ENCODE peak calls at places on chromosome 15, in eight cellular contexts. S is heart right ventricle; V is omental fat pad; D is BJ; Y is fibroblast of the aortic adventitia; E is activated gamma-delta T cell treated with Interleukin-2 at 50 U/mL for 16 hours; I is trophoblast cell; R is stimulated activated CD4-positive, alpha-beta T cell treated with anti-CD3 and anti-CD28 coated beads, Interleukin-4, amount 100 ng/mL, for 24 hours. G is an unnamed sample.

GRCh38 chr15:71447328-71448250 is 332.3 kb downstream of the THSD4 start:
- DNase-seq in S (no peak), V (no peak), D (no peak), Y (no peak), E (no peak), I (peak), R (no peak), G (no peak)

GRCh38 chr15:96125681-96126080 is 204.8 kb upstream of the NR2F2 start:
- DNase-seq in S (no peak), V (no peak), D (no peak), Y (peak), E (no peak), I (no peak), R (no peak), G (no peak)

GRCh38 chr15:65305776-65306175 is 1.3 kb downstream of the RNU5B-1 start:
- DNase-seq in S (no peak), V (no peak), D (no peak), Y (no peak), E (no peak), I (no peak), R (no peak), G (no peak)

GRCh38 chr15:80588801-80589200 is 106.3 kb upstream of the ABHD17C start:
- DNase-seq in S (no peak), V (no peak), D (peak), Y (peak), E (no peak), I (peak), R (no peak), G (no peak)

GRCh38 chr15:80977627-80978036 is 12.0 kb downstream of the MESD start:
- DNase-seq in S (peak), V (no peak), D (no peak), Y (peak), E (peak), I (peak), R (peak), G (no peak)

GRCh38 chr15:27826411-27826810 is 272.7 kb downstream of the OCA2 start:
- DNase-seq in S (no peak), V (no peak), D (no peak), Y (no peak), E (no peak), I (no peak), R (no peak), G (no peak)

GRCh38 chr15:47289667-47290066 is 427.6 kb upstream of the SEMA6D start:
- DNase-seq in S (no peak), V (no peak), D (no peak), Y (no peak), E (no peak), I (no peak), R (no peak), G (no peak)

GRCh38 chr15:52764731-52765130 is 25.4 kb downstream of the ONECUT1 start:
- DNase-seq in S (no peak), V (no peak), D (no peak), Y (no peak), E (no peak), I (no peak), R (no peak), G (no peak)

GRCh38 chr15:50857763-50858162 is 50.7 kb upstream of the AP4E1 start:
- DNase-seq in S (no peak), V (no peak), D (no peak), Y (no peak), E (no peak), I (no peak), R (no peak), G (no peak)